ENCODE peak calls at places on chromosomes 13 and 19, in seven cellular contexts. J is Peyer's patch; P is T-helper 17 cell; Q is stimulated activated CD4-positive, alpha-beta T cell treated with anti-CD3 and anti-CD28 coated beads, Interleukin-1b, Interleukin-23, amount 100 ng/mL, for 48 hours; K is AG09309; C is Daoy; G is HCEC 1CT. F is an unnamed sample.

GRCh38 chr13:60028021-60028420 is 135.7 kb downstream of the DIAPH3 start:
- DNase-seq in J (no peak), P (no peak), Q (no peak), K (no peak), C (no peak), G (no peak), F (no peak)

GRCh38 chr19:54063350-54064078 is at the start of gene VSTM1:
- DNase-seq in J (no peak), P (no peak), Q (no peak), K (no peak), C (no peak), G (no peak), F (no peak)

GRCh38 chr13:78595458-78595818 is 7.9 kb downstream of the POU4F1 start:
- DNase-seq in J (no peak), P (no peak), Q (no peak), K (no peak), C (peak), G (no peak), F (no peak)

GRCh38 chr13:87035538-87035937 is 635.6 kb upstream of the SLITRK5 start:
- DNase-seq in J (no peak), P (no peak), Q (no peak), K (no peak), C (no peak), G (no peak), F (no peak)

GRCh38 chr19:33300016-33300981 is 2.0 kb downstream of the CEBPA start:
- DNase-seq in J (peak), P (no peak), Q (no peak), K (no peak), C (no peak), G (no peak), F (no peak)

GRCh38 chr13:57865600-57866294 is 234.2 kb downstream of the PCDH17 start:
- DNase-seq in J (no peak), P (no peak), Q (no peak), K (no peak), C (no peak), G (no peak), F (no peak)

GRCh38 chr13:73168226-73168992 is 109.6 kb downstream of the KLF5 start:
- DNase-seq in J (no peak), P (no peak), Q (no peak), K (no peak), C (peak), G (no peak), F (no peak)

GRCh38 chr19:45817725-45818301 is 2.7 kb upstream of the RSPH6A start:
- DNase-seq in J (no peak), P (no peak), Q (no peak), K (no peak), C (peak), G (no peak), F (no peak)

GRCh38 chr13:45398862-45399261 is 19.3 kb downstream of the SLC25A30 start:
- DNase-seq in J (no peak), P (peak), Q (peak), K (no peak), C (no peak), G (no peak), F (no peak)

GRCh38 chr19:37128821-37129177 is 43.7 kb downstream of the ZNF585A start:
- DNase-seq in J (no peak), P (no peak), Q (no peak), K (no peak), C (no peak), G (no peak), F (no peak)

GRCh38 chr13:46803586-46803985 is 6.6 kb upstream of the ESD start:
- DNase-seq in J (no peak), P (no peak), Q (no peak), K (no peak), C (peak), G (peak), F (no peak)

GRCh38 chr19:28426902-28427232 is 786.1 kb downstream of the UQCRFS1 start:
- DNase-seq in J (no peak), P (no peak), Q (no peak), K (no peak), C (peak), G (no peak), F (no peak)

GRCh38 chr19:30669329-30670010 is 297.3 kb downstream of the ZNF536 start:
- DNase-seq in J (peak), P (no peak), Q (peak), K (no peak), C (peak), G (peak), F (peak)

GRCh38 chr13:66137384-66137783 is 1092.8 kb downstream of the PCDH9 start:
- DNase-seq in J (no peak), P (no peak), Q (no peak), K (no peak), C (no peak), G (no peak), F (no peak)

GRCh38 chr19:47730521-47730889 is 14.8 kb upstream of the NOP53 start:
- DNase-seq in J (no peak), P (no peak), Q (no peak), K (no peak), C (no peak), G (no peak), F (no peak)

GRCh38 chr19:38385057-38385803 is 2.6 kb downstream of the GGN start:
- DNase-seq in J (no peak), P (no peak), Q (no peak), K (no peak), C (no peak), G (no peak), F (no peak)

GRCh38 chr19:38224014-38224862 is at the start of gene DPF1:
- DNase-seq in J (no peak), P (peak), Q (peak), K (no peak), C (peak), G (peak), F (no peak)

GRCh38 chr13:22235285-22235949 is 564.5 kb downstream of the FGF9 start:
- DNase-seq in J (no peak), P (no peak), Q (peak), K (no peak), C (peak), G (no peak), F (no peak)

GRCh38 chr13:20306039-20306438 is 73.9 kb upstream of the GJB6 start:
- DNase-seq in J (no peak), P (no peak), Q (no peak), K (no peak), C (no peak), G (no peak), F (no peak)

GRCh38 chr19:44608391-44608821 is 5.0 kb upstream of the IGSF23 start:
- DNase-seq in J (no peak), P (no peak), Q (no peak), K (no peak), C (peak), G (peak), F (no peak)

GRCh38 chr13:49082653-49083536 is 107.2 kb downstream of the FNDC3A start:
- DNase-seq in J (no peak), P (no peak), Q (no peak), K (peak), C (no peak), G (peak), F (no peak)

GRCh38 chr19:8607386-8607785 is 3.1 kb downstream of the ADAMTS10 start:
- DNase-seq in J (no peak), P (no peak), Q (no peak), K (no peak), C (peak), G (no peak), F (no peak)

GRCh38 chr13:108919036-108919907 is 289.9 kb downstream of the MYO16 start:
- DNase-seq in J (no peak), P (no peak), Q (no peak), K (no peak), C (no peak), G (peak), F (no peak)

GRCh38 chr19:38095411-38096308 is 128.4 kb downstream of the DPF1 start:
- DNase-seq in J (peak), P (no peak), Q (peak), K (peak), C (peak), G (peak), F (peak)

GRCh38 chr13:76991796-76992547 is at the start of gene CLN5:
- DNase-seq in J (peak), P (peak), Q (peak), K (peak), C (peak), G (peak), F (peak)

GRCh38 chr13:73230714-73231113 is 171.9 kb downstream of the KLF5 start:
- DNase-seq in J (no peak), P (no peak), Q (no peak), K (no peak), C (no peak), G (peak), F (no peak)

GRCh38 chr19:55461974-55462628 is 659 bp upstream of the ISOC2 start:
- DNase-seq in J (no peak), P (no peak), Q (no peak), K (no peak), C (no peak), G (no peak), F (no peak)

GRCh38 chr13:39038569-39038898 is 278 bp downstream of the NHLRC3 start:
- DNase-seq in J (no peak), P (peak), Q (peak), K (no peak), C (no peak), G (no peak), F (no peak)

GRCh38 chr19:44789943-44790467 is 12.3 kb downstream of the CBLC start:
- DNase-seq in J (no peak), P (no peak), Q (no peak), K (no peak), C (no peak), G (no peak), F (no peak)

GRCh38 chr13:53800011-53800410 is 771.4 kb downstream of the OLFM4 start:
- DNase-seq in J (no peak), P (no peak), Q (no peak), K (no peak), C (no peak), G (no peak), F (no peak)

GRCh38 chr13:33744589-33745369 is 73.2 kb upstream of the RFC3 start:
- DNase-seq in J (no peak), P (no peak), Q (no peak), K (no peak), C (peak), G (peak), F (no peak)

GRCh38 chr13:43698009-43698408 is 88.8 kb downstream of the ENOX1 start:
- DNase-seq in J (no peak), P (no peak), Q (no peak), K (no peak), C (no peak), G (no peak), F (no peak)

F was measured in tibial nerve.